ENCODE peak calls at places on chromosomes 1 and 21, in four cellular contexts. One of them, this sample, is unnamed.

GRCh38 chr1:196563768-196564167 is 44.5 kb downstream of the KCNT2 start:
- DNase-seq in foreskin fibroblast: no peak
- DNase-seq in stimulated activated CD4-positive, alpha-beta T cell treated with anti-CD3 and anti-CD28 coated beads, Interleukin-1b, Interleukin-23, amount 100 ng/mL, for 24 hours: no peak
- DNase-seq in ovary: no peak
- DNase-seq in this sample: no peak

GRCh38 chr1:165633624-165634023 is 2.6 kb downstream of the MGST3 start:
- DNase-seq in foreskin fibroblast: peak
- DNase-seq in ovary: no peak
- DNase-seq in stimulated activated CD4-positive, alpha-beta T cell treated with anti-CD3 and anti-CD28 coated beads, Interleukin-1b, Interleukin-23, amount 100 ng/mL, for 24 hours: no peak
- DNase-seq in this sample: no peak

GRCh38 chr1:36328713-36329112 is 5.3 kb upstream of the EVA1B start:
- DNase-seq in ovary: no peak
- DNase-seq in foreskin fibroblast: peak
- DNase-seq in stimulated activated CD4-positive, alpha-beta T cell treated with anti-CD3 and anti-CD28 coated beads, Interleukin-1b, Interleukin-23, amount 100 ng/mL, for 24 hours: no peak
- DNase-seq in this sample: no peak

GRCh38 chr1:179002552-179003345 is 22.9 kb upstream of the FAM20B start:
- DNase-seq in foreskin fibroblast: peak
- DNase-seq in ovary: peak
- DNase-seq in stimulated activated CD4-positive, alpha-beta T cell treated with anti-CD3 and anti-CD28 coated beads, Interleukin-1b, Interleukin-23, amount 100 ng/mL, for 24 hours: peak
- DNase-seq in this sample: peak

GRCh38 chr1:203625623-203626189 is 926 bp upstream of the ATP2B4 start:
- DNase-seq in foreskin fibroblast: peak
- DNase-seq in ovary: no peak
- DNase-seq in stimulated activated CD4-positive, alpha-beta T cell treated with anti-CD3 and anti-CD28 coated beads, Interleukin-1b, Interleukin-23, amount 100 ng/mL, for 24 hours: no peak
- DNase-seq in this sample: no peak

GRCh38 chr1:228295201-228295600 is 87.4 kb downstream of the OBSCN start:
- DNase-seq in ovary: no peak
- DNase-seq in foreskin fibroblast: no peak
- DNase-seq in stimulated activated CD4-positive, alpha-beta T cell treated with anti-CD3 and anti-CD28 coated beads, Interleukin-1b, Interleukin-23, amount 100 ng/mL, for 24 hours: no peak
- DNase-seq in this sample: no peak

GRCh38 chr1:228766788-228767187 is 31.5 kb downstream of the RHOU start:
- DNase-seq in ovary: no peak
- DNase-seq in stimulated activated CD4-positive, alpha-beta T cell treated with anti-CD3 and anti-CD28 coated beads, Interleukin-1b, Interleukin-23, amount 100 ng/mL, for 24 hours: no peak
- DNase-seq in foreskin fibroblast: no peak
- DNase-seq in this sample: no peak

GRCh38 chr1:209873067-209873810 is 45.5 kb downstream of the UTP25 start:
- DNase-seq in foreskin fibroblast: peak
- DNase-seq in ovary: no peak
- DNase-seq in stimulated activated CD4-positive, alpha-beta T cell treated with anti-CD3 and anti-CD28 coated beads, Interleukin-1b, Interleukin-23, amount 100 ng/mL, for 24 hours: no peak
- DNase-seq in this sample: no peak

GRCh38 chr1:68149110-68149798 is 83.1 kb downstream of the WLS start:
- DNase-seq in ovary: no peak
- DNase-seq in foreskin fibroblast: no peak
- DNase-seq in stimulated activated CD4-positive, alpha-beta T cell treated with anti-CD3 and anti-CD28 coated beads, Interleukin-1b, Interleukin-23, amount 100 ng/mL, for 24 hours: no peak
- DNase-seq in this sample: no peak

GRCh38 chr1:58214674-58215073 is 331.9 kb downstream of the OMA1 start:
- DNase-seq in stimulated activated CD4-positive, alpha-beta T cell treated with anti-CD3 and anti-CD28 coated beads, Interleukin-1b, Interleukin-23, amount 100 ng/mL, for 24 hours: no peak
- DNase-seq in foreskin fibroblast: no peak
- DNase-seq in ovary: no peak
- DNase-seq in this sample: no peak

GRCh38 chr1:234488054-234488953 is 9.3 kb upstream of the TARBP1 start:
- DNase-seq in ovary: no peak
- DNase-seq in stimulated activated CD4-positive, alpha-beta T cell treated with anti-CD3 and anti-CD28 coated beads, Interleukin-1b, Interleukin-23, amount 100 ng/mL, for 24 hours: no peak
- DNase-seq in foreskin fibroblast: no peak
- DNase-seq in this sample: no peak

GRCh38 chr1:51728611-51729155 is 111.8 kb downstream of the OSBPL9 start:
- DNase-seq in foreskin fibroblast: no peak
- DNase-seq in stimulated activated CD4-positive, alpha-beta T cell treated with anti-CD3 and anti-CD28 coated beads, Interleukin-1b, Interleukin-23, amount 100 ng/mL, for 24 hours: no peak
- DNase-seq in ovary: no peak
- DNase-seq in this sample: no peak

GRCh38 chr1:235027076-235027861 is 101.4 kb downstream of the TOMM20 start:
- DNase-seq in stimulated activated CD4-positive, alpha-beta T cell treated with anti-CD3 and anti-CD28 coated beads, Interleukin-1b, Interleukin-23, amount 100 ng/mL, for 24 hours: no peak
- DNase-seq in ovary: no peak
- DNase-seq in foreskin fibroblast: no peak
- DNase-seq in this sample: no peak

GRCh38 chr1:234521802-234522185 is 42.8 kb upstream of the TARBP1 start:
- DNase-seq in ovary: no peak
- DNase-seq in foreskin fibroblast: no peak
- DNase-seq in stimulated activated CD4-positive, alpha-beta T cell treated with anti-CD3 and anti-CD28 coated beads, Interleukin-1b, Interleukin-23, amount 100 ng/mL, for 24 hours: no peak
- DNase-seq in this sample: no peak

GRCh38 chr1:232974971-232975370 is 24.6 kb downstream of the NTPCR start:
- DNase-seq in foreskin fibroblast: peak
- DNase-seq in stimulated activated CD4-positive, alpha-beta T cell treated with anti-CD3 and anti-CD28 coated beads, Interleukin-1b, Interleukin-23, amount 100 ng/mL, for 24 hours: no peak
- DNase-seq in ovary: no peak
- DNase-seq in this sample: peak

GRCh38 chr1:198153103-198153502 is 3.7 kb upstream of the NEK7 start:
- DNase-seq in foreskin fibroblast: peak
- DNase-seq in stimulated activated CD4-positive, alpha-beta T cell treated with anti-CD3 and anti-CD28 coated beads, Interleukin-1b, Interleukin-23, amount 100 ng/mL, for 24 hours: no peak
- DNase-seq in ovary: no peak
- DNase-seq in this sample: no peak

GRCh38 chr1:64923294-64923718 is 43.0 kb downstream of the JAK1 start:
- DNase-seq in ovary: no peak
- DNase-seq in foreskin fibroblast: no peak
- DNase-seq in stimulated activated CD4-positive, alpha-beta T cell treated with anti-CD3 and anti-CD28 coated beads, Interleukin-1b, Interleukin-23, amount 100 ng/mL, for 24 hours: no peak
- DNase-seq in this sample: no peak

GRCh38 chr1:196535727-196536126 is 72.5 kb downstream of the KCNT2 start:
- DNase-seq in stimulated activated CD4-positive, alpha-beta T cell treated with anti-CD3 and anti-CD28 coated beads, Interleukin-1b, Interleukin-23, amount 100 ng/mL, for 24 hours: no peak
- DNase-seq in ovary: peak
- DNase-seq in foreskin fibroblast: peak
- DNase-seq in this sample: no peak

GRCh38 chr1:90579212-90579802 is 137.8 kb downstream of the BARHL2 start:
- DNase-seq in foreskin fibroblast: peak
- DNase-seq in stimulated activated CD4-positive, alpha-beta T cell treated with anti-CD3 and anti-CD28 coated beads, Interleukin-1b, Interleukin-23, amount 100 ng/mL, for 24 hours: no peak
- DNase-seq in ovary: no peak
- DNase-seq in this sample: no peak

GRCh38 chr1:234881893-234882771 is 246.5 kb downstream of the TOMM20 start:
- DNase-seq in foreskin fibroblast: no peak
- DNase-seq in ovary: no peak
- DNase-seq in stimulated activated CD4-positive, alpha-beta T cell treated with anti-CD3 and anti-CD28 coated beads, Interleukin-1b, Interleukin-23, amount 100 ng/mL, for 24 hours: no peak
- DNase-seq in this sample: no peak

GRCh38 chr1:44318097-44319088 is 36.7 kb downstream of the ERI3 start:
- DNase-seq in foreskin fibroblast: peak
- DNase-seq in stimulated activated CD4-positive, alpha-beta T cell treated with anti-CD3 and anti-CD28 coated beads, Interleukin-1b, Interleukin-23, amount 100 ng/mL, for 24 hours: peak
- DNase-seq in ovary: no peak
- DNase-seq in this sample: peak

GRCh38 chr21:26954591-26955214 is 12.2 kb downstream of the ADAMTS5 start:
- DNase-seq in ovary: no peak
- DNase-seq in foreskin fibroblast: peak
- DNase-seq in stimulated activated CD4-positive, alpha-beta T cell treated with anti-CD3 and anti-CD28 coated beads, Interleukin-1b, Interleukin-23, amount 100 ng/mL, for 24 hours: no peak
- DNase-seq in this sample: no peak

GRCh38 chr1:215007880-215008279 is 74.7 kb upstream of the KCNK2 start:
- DNase-seq in stimulated activated CD4-positive, alpha-beta T cell treated with anti-CD3 and anti-CD28 coated beads, Interleukin-1b, Interleukin-23, amount 100 ng/mL, for 24 hours: no peak
- DNase-seq in ovary: no peak
- DNase-seq in foreskin fibroblast: peak
- DNase-seq in this sample: no peak

GRCh38 chr21:26224351-26224750 is 53.8 kb upstream of the APP start:
- DNase-seq in stimulated activated CD4-positive, alpha-beta T cell treated with anti-CD3 and anti-CD28 coated beads, Interleukin-1b, Interleukin-23, amount 100 ng/mL, for 24 hours: no peak
- DNase-seq in foreskin fibroblast: no peak
- DNase-seq in ovary: no peak
- DNase-seq in this sample: no peak